ENCODE peak calls at places on chromosomes 11 and 22, in ten cellular contexts. One of them, this sample, is unnamed.

GRCh38 chr11:31800398-31801265 is 10.5 kb downstream of the PAX6 start:
- DNase-seq in type B pancreatic cell: no peak
- DNase-seq in activated naive CD8-positive, alpha-beta T cell treated with anti-CD3 and anti-CD28 coated beads for 36 hours: no peak
- DNase-seq in T-helper 17 cell: no peak
- DNase-seq in T47D: no peak
- DNase-seq in activated T-helper 1 cell treated with anti-CD3 and anti-CD28 coated beads, Interleukin-12 subunit alpha, Interleukin-12 subunit beta, Interleukin-2, Interleukin-4 antibody, amounts not matched to agents 30 ng/mL and 10 ng/mL and 1 ng/mL, durations not matched to agents 14 hours and 24 hours and 36 hours: no peak
- DNase-seq in stimulated activated CD4-positive, alpha-beta T cell treated with anti-CD3 and anti-CD28 coated beads, Interleukin-1b, Interleukin-23, amount 100 ng/mL, for 1 hour: no peak
- DNase-seq in kidney glomerular epithelial cell: no peak
- DNase-seq in lower lobe of right lung: no peak
- DNase-seq in cardiac fibroblast: no peak
- DNase-seq in this sample: peak; percentile 49

GRCh38 chr11:2139118-2139490 is at the start of gene IGF2:
- DNase-seq in T47D: peak; percentile 46
- DNase-seq in cardiac fibroblast: peak; percentile 7
- DNase-seq in kidney glomerular epithelial cell: no peak
- DNase-seq in lower lobe of right lung: no peak
- DNase-seq in activated T-helper 1 cell treated with anti-CD3 and anti-CD28 coated beads, Interleukin-12 subunit alpha, Interleukin-12 subunit beta, Interleukin-2, Interleukin-4 antibody, amounts not matched to agents 30 ng/mL and 10 ng/mL and 1 ng/mL, durations not matched to agents 14 hours and 24 hours and 36 hours: no peak
- DNase-seq in activated naive CD8-positive, alpha-beta T cell treated with anti-CD3 and anti-CD28 coated beads for 36 hours: no peak
- DNase-seq in T-helper 17 cell: no peak
- DNase-seq in type B pancreatic cell: no peak
- DNase-seq in stimulated activated CD4-positive, alpha-beta T cell treated with anti-CD3 and anti-CD28 coated beads, Interleukin-1b, Interleukin-23, amount 100 ng/mL, for 1 hour: no peak
- DNase-seq in this sample: no peak

GRCh38 chr11:124751391-124751740 is 689 bp downstream of the VSIG2 start:
- DNase-seq in activated naive CD8-positive, alpha-beta T cell treated with anti-CD3 and anti-CD28 coated beads for 36 hours: no peak
- DNase-seq in kidney glomerular epithelial cell: no peak
- DNase-seq in lower lobe of right lung: no peak
- DNase-seq in activated T-helper 1 cell treated with anti-CD3 and anti-CD28 coated beads, Interleukin-12 subunit alpha, Interleukin-12 subunit beta, Interleukin-2, Interleukin-4 antibody, amounts not matched to agents 30 ng/mL and 10 ng/mL and 1 ng/mL, durations not matched to agents 14 hours and 24 hours and 36 hours: no peak
- DNase-seq in cardiac fibroblast: no peak
- DNase-seq in T-helper 17 cell: no peak
- DNase-seq in type B pancreatic cell: no peak
- DNase-seq in stimulated activated CD4-positive, alpha-beta T cell treated with anti-CD3 and anti-CD28 coated beads, Interleukin-1b, Interleukin-23, amount 100 ng/mL, for 1 hour: no peak
- DNase-seq in T47D: no peak
- DNase-seq in this sample: no peak

GRCh38 chr11:65150513-65151271 is 16.4 kb upstream of the SYVN1 start:
- DNase-seq in kidney glomerular epithelial cell: peak; percentile 58
- DNase-seq in stimulated activated CD4-positive, alpha-beta T cell treated with anti-CD3 and anti-CD28 coated beads, Interleukin-1b, Interleukin-23, amount 100 ng/mL, for 1 hour: no peak
- DNase-seq in lower lobe of right lung: peak; percentile 92
- DNase-seq in type B pancreatic cell: no peak
- DNase-seq in activated naive CD8-positive, alpha-beta T cell treated with anti-CD3 and anti-CD28 coated beads for 36 hours: peak; percentile 32
- DNase-seq in activated T-helper 1 cell treated with anti-CD3 and anti-CD28 coated beads, Interleukin-12 subunit alpha, Interleukin-12 subunit beta, Interleukin-2, Interleukin-4 antibody, amounts not matched to agents 30 ng/mL and 10 ng/mL and 1 ng/mL, durations not matched to agents 14 hours and 24 hours and 36 hours: no peak
- DNase-seq in T47D: peak; percentile 83
- DNase-seq in cardiac fibroblast: peak; percentile 62
- DNase-seq in T-helper 17 cell: no peak
- DNase-seq in this sample: no peak

GRCh38 chr22:20457506-20458240 is 20.0 kb upstream of the SCARF2 start:
- DNase-seq in lower lobe of right lung: no peak
- DNase-seq in cardiac fibroblast: no peak
- DNase-seq in T-helper 17 cell: no peak
- DNase-seq in stimulated activated CD4-positive, alpha-beta T cell treated with anti-CD3 and anti-CD28 coated beads, Interleukin-1b, Interleukin-23, amount 100 ng/mL, for 1 hour: no peak
- DNase-seq in activated T-helper 1 cell treated with anti-CD3 and anti-CD28 coated beads, Interleukin-12 subunit alpha, Interleukin-12 subunit beta, Interleukin-2, Interleukin-4 antibody, amounts not matched to agents 30 ng/mL and 10 ng/mL and 1 ng/mL, durations not matched to agents 14 hours and 24 hours and 36 hours: no peak
- DNase-seq in T47D: no peak
- DNase-seq in type B pancreatic cell: no peak
- DNase-seq in kidney glomerular epithelial cell: no peak
- DNase-seq in activated naive CD8-positive, alpha-beta T cell treated with anti-CD3 and anti-CD28 coated beads for 36 hours: no peak
- DNase-seq in this sample: no peak

GRCh38 chr11:130391692-130392091 is 36.7 kb downstream of the ADAMTS8 start:
- DNase-seq in T-helper 17 cell: no peak
- DNase-seq in activated T-helper 1 cell treated with anti-CD3 and anti-CD28 coated beads, Interleukin-12 subunit alpha, Interleukin-12 subunit beta, Interleukin-2, Interleukin-4 antibody, amounts not matched to agents 30 ng/mL and 10 ng/mL and 1 ng/mL, durations not matched to agents 14 hours and 24 hours and 36 hours: no peak
- DNase-seq in T47D: no peak
- DNase-seq in lower lobe of right lung: no peak
- DNase-seq in cardiac fibroblast: no peak
- DNase-seq in type B pancreatic cell: no peak
- DNase-seq in kidney glomerular epithelial cell: no peak
- DNase-seq in activated naive CD8-positive, alpha-beta T cell treated with anti-CD3 and anti-CD28 coated beads for 36 hours: no peak
- DNase-seq in stimulated activated CD4-positive, alpha-beta T cell treated with anti-CD3 and anti-CD28 coated beads, Interleukin-1b, Interleukin-23, amount 100 ng/mL, for 1 hour: no peak
- DNase-seq in this sample: no peak

GRCh38 chr11:7677801-7678201 is 4.5 kb upstream of the CYB5R2 start:
- DNase-seq in T47D: no peak
- DNase-seq in cardiac fibroblast: peak; percentile 26
- DNase-seq in stimulated activated CD4-positive, alpha-beta T cell treated with anti-CD3 and anti-CD28 coated beads, Interleukin-1b, Interleukin-23, amount 100 ng/mL, for 1 hour: no peak
- DNase-seq in kidney glomerular epithelial cell: no peak
- DNase-seq in activated T-helper 1 cell treated with anti-CD3 and anti-CD28 coated beads, Interleukin-12 subunit alpha, Interleukin-12 subunit beta, Interleukin-2, Interleukin-4 antibody, amounts not matched to agents 30 ng/mL and 10 ng/mL and 1 ng/mL, durations not matched to agents 14 hours and 24 hours and 36 hours: no peak
- DNase-seq in T-helper 17 cell: no peak
- DNase-seq in type B pancreatic cell: no peak
- DNase-seq in lower lobe of right lung: no peak
- DNase-seq in activated naive CD8-positive, alpha-beta T cell treated with anti-CD3 and anti-CD28 coated beads for 36 hours: no peak
- DNase-seq in this sample: no peak

GRCh38 chr11:44159848-44160721 is 64.6 kb downstream of the EXT2 start:
- DNase-seq in activated T-helper 1 cell treated with anti-CD3 and anti-CD28 coated beads, Interleukin-12 subunit alpha, Interleukin-12 subunit beta, Interleukin-2, Interleukin-4 antibody, amounts not matched to agents 30 ng/mL and 10 ng/mL and 1 ng/mL, durations not matched to agents 14 hours and 24 hours and 36 hours: no peak
- DNase-seq in T-helper 17 cell: no peak
- DNase-seq in type B pancreatic cell: no peak
- DNase-seq in lower lobe of right lung: no peak
- DNase-seq in cardiac fibroblast: no peak
- DNase-seq in kidney glomerular epithelial cell: no peak
- DNase-seq in T47D: no peak
- DNase-seq in stimulated activated CD4-positive, alpha-beta T cell treated with anti-CD3 and anti-CD28 coated beads, Interleukin-1b, Interleukin-23, amount 100 ng/mL, for 1 hour: no peak
- DNase-seq in activated naive CD8-positive, alpha-beta T cell treated with anti-CD3 and anti-CD28 coated beads for 36 hours: no peak
- DNase-seq in this sample: no peak

GRCh38 chr11:69924308-69925161 is 105.3 kb upstream of the FGF3 start:
- DNase-seq in T-helper 17 cell: no peak
- DNase-seq in activated T-helper 1 cell treated with anti-CD3 and anti-CD28 coated beads, Interleukin-12 subunit alpha, Interleukin-12 subunit beta, Interleukin-2, Interleukin-4 antibody, amounts not matched to agents 30 ng/mL and 10 ng/mL and 1 ng/mL, durations not matched to agents 14 hours and 24 hours and 36 hours: no peak
- DNase-seq in T47D: no peak
- DNase-seq in lower lobe of right lung: no peak
- DNase-seq in stimulated activated CD4-positive, alpha-beta T cell treated with anti-CD3 and anti-CD28 coated beads, Interleukin-1b, Interleukin-23, amount 100 ng/mL, for 1 hour: no peak
- DNase-seq in cardiac fibroblast: no peak
- DNase-seq in activated naive CD8-positive, alpha-beta T cell treated with anti-CD3 and anti-CD28 coated beads for 36 hours: no peak
- DNase-seq in type B pancreatic cell: no peak
- DNase-seq in kidney glomerular epithelial cell: no peak
- DNase-seq in this sample: no peak

GRCh38 chr11:27700351-27701261 is at the start of gene BDNF:
- DNase-seq in T-helper 17 cell: no peak
- DNase-seq in lower lobe of right lung: no peak
- DNase-seq in activated naive CD8-positive, alpha-beta T cell treated with anti-CD3 and anti-CD28 coated beads for 36 hours: no peak
- DNase-seq in T47D: peak; percentile 30
- DNase-seq in stimulated activated CD4-positive, alpha-beta T cell treated with anti-CD3 and anti-CD28 coated beads, Interleukin-1b, Interleukin-23, amount 100 ng/mL, for 1 hour: no peak
- DNase-seq in cardiac fibroblast: peak; percentile 44
- DNase-seq in kidney glomerular epithelial cell: peak; percentile 59
- DNase-seq in type B pancreatic cell: peak; percentile 71
- DNase-seq in activated T-helper 1 cell treated with anti-CD3 and anti-CD28 coated beads, Interleukin-12 subunit alpha, Interleukin-12 subunit beta, Interleukin-2, Interleukin-4 antibody, amounts not matched to agents 30 ng/mL and 10 ng/mL and 1 ng/mL, durations not matched to agents 14 hours and 24 hours and 36 hours: no peak
- DNase-seq in this sample: no peak

GRCh38 chr11:612201-612960 is 3.4 kb downstream of the IRF7 start:
- DNase-seq in T47D: peak; percentile 50
- DNase-seq in type B pancreatic cell: no peak
- DNase-seq in kidney glomerular epithelial cell: no peak
- DNase-seq in stimulated activated CD4-positive, alpha-beta T cell treated with anti-CD3 and anti-CD28 coated beads, Interleukin-1b, Interleukin-23, amount 100 ng/mL, for 1 hour: no peak
- DNase-seq in lower lobe of right lung: no peak
- DNase-seq in T-helper 17 cell: no peak
- DNase-seq in activated naive CD8-positive, alpha-beta T cell treated with anti-CD3 and anti-CD28 coated beads for 36 hours: peak; percentile 45
- DNase-seq in activated T-helper 1 cell treated with anti-CD3 and anti-CD28 coated beads, Interleukin-12 subunit alpha, Interleukin-12 subunit beta, Interleukin-2, Interleukin-4 antibody, amounts not matched to agents 30 ng/mL and 10 ng/mL and 1 ng/mL, durations not matched to agents 14 hours and 24 hours and 36 hours: no peak
- DNase-seq in cardiac fibroblast: peak; percentile 22
- DNase-seq in this sample: no peak

GRCh38 chr22:50293441-50294318 is 13.8 kb downstream of the PLXNB2 start:
- DNase-seq in T-helper 17 cell: no peak
- DNase-seq in T47D: peak; percentile 91
- DNase-seq in cardiac fibroblast: peak; percentile 90
- DNase-seq in activated naive CD8-positive, alpha-beta T cell treated with anti-CD3 and anti-CD28 coated beads for 36 hours: peak; percentile 41
- DNase-seq in stimulated activated CD4-positive, alpha-beta T cell treated with anti-CD3 and anti-CD28 coated beads, Interleukin-1b, Interleukin-23, amount 100 ng/mL, for 1 hour: no peak
- DNase-seq in lower lobe of right lung: peak; percentile 88
- DNase-seq in activated T-helper 1 cell treated with anti-CD3 and anti-CD28 coated beads, Interleukin-12 subunit alpha, Interleukin-12 subunit beta, Interleukin-2, Interleukin-4 antibody, amounts not matched to agents 30 ng/mL and 10 ng/mL and 1 ng/mL, durations not matched to agents 14 hours and 24 hours and 36 hours: no peak
- DNase-seq in type B pancreatic cell: no peak
- DNase-seq in kidney glomerular epithelial cell: peak; percentile 68
- DNase-seq in this sample: no peak

GRCh38 chr22:48478529-48479265 is 1349.0 kb downstream of the BRD1 start:
- DNase-seq in activated naive CD8-positive, alpha-beta T cell treated with anti-CD3 and anti-CD28 coated beads for 36 hours: no peak
- DNase-seq in T-helper 17 cell: no peak
- DNase-seq in type B pancreatic cell: peak; percentile 36
- DNase-seq in cardiac fibroblast: no peak
- DNase-seq in stimulated activated CD4-positive, alpha-beta T cell treated with anti-CD3 and anti-CD28 coated beads, Interleukin-1b, Interleukin-23, amount 100 ng/mL, for 1 hour: no peak
- DNase-seq in activated T-helper 1 cell treated with anti-CD3 and anti-CD28 coated beads, Interleukin-12 subunit alpha, Interleukin-12 subunit beta, Interleukin-2, Interleukin-4 antibody, amounts not matched to agents 30 ng/mL and 10 ng/mL and 1 ng/mL, durations not matched to agents 14 hours and 24 hours and 36 hours: no peak
- DNase-seq in lower lobe of right lung: peak; percentile 6
- DNase-seq in T47D: no peak
- DNase-seq in kidney glomerular epithelial cell: no peak
- DNase-seq in this sample: no peak

GRCh38 chr11:78270993-78271392 is 82.3 kb downstream of the USP35 start:
- DNase-seq in cardiac fibroblast: no peak
- DNase-seq in T47D: no peak
- DNase-seq in type B pancreatic cell: no peak
- DNase-seq in lower lobe of right lung: no peak
- DNase-seq in activated T-helper 1 cell treated with anti-CD3 and anti-CD28 coated beads, Interleukin-12 subunit alpha, Interleukin-12 subunit beta, Interleukin-2, Interleukin-4 antibody, amounts not matched to agents 30 ng/mL and 10 ng/mL and 1 ng/mL, durations not matched to agents 14 hours and 24 hours and 36 hours: no peak
- DNase-seq in activated naive CD8-positive, alpha-beta T cell treated with anti-CD3 and anti-CD28 coated beads for 36 hours: no peak
- DNase-seq in T-helper 17 cell: no peak
- DNase-seq in stimulated activated CD4-positive, alpha-beta T cell treated with anti-CD3 and anti-CD28 coated beads, Interleukin-1b, Interleukin-23, amount 100 ng/mL, for 1 hour: no peak
- DNase-seq in kidney glomerular epithelial cell: no peak
- DNase-seq in this sample: no peak

GRCh38 chr11:129846508-129847335 is 31.1 kb downstream of the TMEM45B start:
- DNase-seq in lower lobe of right lung: no peak
- DNase-seq in cardiac fibroblast: peak; percentile 84
- DNase-seq in activated T-helper 1 cell treated with anti-CD3 and anti-CD28 coated beads, Interleukin-12 subunit alpha, Interleukin-12 subunit beta, Interleukin-2, Interleukin-4 antibody, amounts not matched to agents 30 ng/mL and 10 ng/mL and 1 ng/mL, durations not matched to agents 14 hours and 24 hours and 36 hours: no peak
- DNase-seq in activated naive CD8-positive, alpha-beta T cell treated with anti-CD3 and anti-CD28 coated beads for 36 hours: no peak
- DNase-seq in T47D: peak; percentile 97
- DNase-seq in kidney glomerular epithelial cell: peak; percentile 77
- DNase-seq in stimulated activated CD4-positive, alpha-beta T cell treated with anti-CD3 and anti-CD28 coated beads, Interleukin-1b, Interleukin-23, amount 100 ng/mL, for 1 hour: no peak
- DNase-seq in type B pancreatic cell: no peak
- DNase-seq in T-helper 17 cell: peak; percentile 23
- DNase-seq in this sample: no peak

GRCh38 chr22:17481424-17481823 is 81.9 kb upstream of the SLC25A18 start:
- DNase-seq in cardiac fibroblast: no peak
- DNase-seq in activated naive CD8-positive, alpha-beta T cell treated with anti-CD3 and anti-CD28 coated beads for 36 hours: no peak
- DNase-seq in stimulated activated CD4-positive, alpha-beta T cell treated with anti-CD3 and anti-CD28 coated beads, Interleukin-1b, Interleukin-23, amount 100 ng/mL, for 1 hour: no peak
- DNase-seq in T-helper 17 cell: no peak
- DNase-seq in type B pancreatic cell: no peak
- DNase-seq in kidney glomerular epithelial cell: no peak
- DNase-seq in T47D: no peak
- DNase-seq in activated T-helper 1 cell treated with anti-CD3 and anti-CD28 coated beads, Interleukin-12 subunit alpha, Interleukin-12 subunit beta, Interleukin-2, Interleukin-4 antibody, amounts not matched to agents 30 ng/mL and 10 ng/mL and 1 ng/mL, durations not matched to agents 14 hours and 24 hours and 36 hours: no peak
- DNase-seq in lower lobe of right lung: no peak
- DNase-seq in this sample: no peak

GRCh38 chr11:120532511-120533196 is 21.1 kb downstream of the GRIK4 start:
- DNase-seq in kidney glomerular epithelial cell: peak; percentile 57
- DNase-seq in lower lobe of right lung: no peak
- DNase-seq in T47D: no peak
- DNase-seq in activated T-helper 1 cell treated with anti-CD3 and anti-CD28 coated beads, Interleukin-12 subunit alpha, Interleukin-12 subunit beta, Interleukin-2, Interleukin-4 antibody, amounts not matched to agents 30 ng/mL and 10 ng/mL and 1 ng/mL, durations not matched to agents 14 hours and 24 hours and 36 hours: no peak
- DNase-seq in T-helper 17 cell: no peak
- DNase-seq in activated naive CD8-positive, alpha-beta T cell treated with anti-CD3 and anti-CD28 coated beads for 36 hours: no peak
- DNase-seq in cardiac fibroblast: peak; percentile 41
- DNase-seq in type B pancreatic cell: no peak
- DNase-seq in stimulated activated CD4-positive, alpha-beta T cell treated with anti-CD3 and anti-CD28 coated beads, Interleukin-1b, Interleukin-23, amount 100 ng/mL, for 1 hour: no peak
- DNase-seq in this sample: no peak

GRCh38 chr11:72361321-72361720 is 73.0 kb downstream of the CLPB start:
- DNase-seq in type B pancreatic cell: no peak
- DNase-seq in kidney glomerular epithelial cell: no peak
- DNase-seq in cardiac fibroblast: no peak
- DNase-seq in activated T-helper 1 cell treated with anti-CD3 and anti-CD28 coated beads, Interleukin-12 subunit alpha, Interleukin-12 subunit beta, Interleukin-2, Interleukin-4 antibody, amounts not matched to agents 30 ng/mL and 10 ng/mL and 1 ng/mL, durations not matched to agents 14 hours and 24 hours and 36 hours: no peak
- DNase-seq in lower lobe of right lung: no peak
- DNase-seq in stimulated activated CD4-positive, alpha-beta T cell treated with anti-CD3 and anti-CD28 coated beads, Interleukin-1b, Interleukin-23, amount 100 ng/mL, for 1 hour: no peak
- DNase-seq in T-helper 17 cell: no peak
- DNase-seq in activated naive CD8-positive, alpha-beta T cell treated with anti-CD3 and anti-CD28 coated beads for 36 hours: no peak
- DNase-seq in T47D: no peak
- DNase-seq in this sample: no peak

GRCh38 chr11:109123811-109124787 is 297.9 kb upstream of the C11orf87 start:
- DNase-seq in cardiac fibroblast: peak; percentile 58
- DNase-seq in activated T-helper 1 cell treated with anti-CD3 and anti-CD28 coated beads, Interleukin-12 subunit alpha, Interleukin-12 subunit beta, Interleukin-2, Interleukin-4 antibody, amounts not matched to agents 30 ng/mL and 10 ng/mL and 1 ng/mL, durations not matched to agents 14 hours and 24 hours and 36 hours: no peak
- DNase-seq in type B pancreatic cell: no peak
- DNase-seq in lower lobe of right lung: no peak
- DNase-seq in stimulated activated CD4-positive, alpha-beta T cell treated with anti-CD3 and anti-CD28 coated beads, Interleukin-1b, Interleukin-23, amount 100 ng/mL, for 1 hour: no peak
- DNase-seq in activated naive CD8-positive, alpha-beta T cell treated with anti-CD3 and anti-CD28 coated beads for 36 hours: no peak
- DNase-seq in T-helper 17 cell: no peak
- DNase-seq in T47D: peak; percentile 51
- DNase-seq in kidney glomerular epithelial cell: peak; percentile 13
- DNase-seq in this sample: no peak

GRCh38 chr11:111624602-111625001 is 22.4 kb downstream of the SIK2 start:
- DNase-seq in lower lobe of right lung: no peak
- DNase-seq in activated naive CD8-positive, alpha-beta T cell treated with anti-CD3 and anti-CD28 coated beads for 36 hours: no peak
- DNase-seq in activated T-helper 1 cell treated with anti-CD3 and anti-CD28 coated beads, Interleukin-12 subunit alpha, Interleukin-12 subunit beta, Interleukin-2, Interleukin-4 antibody, amounts not matched to agents 30 ng/mL and 10 ng/mL and 1 ng/mL, durations not matched to agents 14 hours and 24 hours and 36 hours: no peak
- DNase-seq in kidney glomerular epithelial cell: no peak
- DNase-seq in stimulated activated CD4-positive, alpha-beta T cell treated with anti-CD3 and anti-CD28 coated beads, Interleukin-1b, Interleukin-23, amount 100 ng/mL, for 1 hour: no peak
- DNase-seq in T47D: no peak
- DNase-seq in T-helper 17 cell: no peak
- DNase-seq in cardiac fibroblast: peak; percentile 54
- DNase-seq in type B pancreatic cell: no peak
- DNase-seq in this sample: no peak

GRCh38 chr11:64356498-64357411 is 2.2 kb upstream of the RPS6KA4 start:
- DNase-seq in T47D: peak; percentile 84
- DNase-seq in activated T-helper 1 cell treated with anti-CD3 and anti-CD28 coated beads, Interleukin-12 subunit alpha, Interleukin-12 subunit beta, Interleukin-2, Interleukin-4 antibody, amounts not matched to agents 30 ng/mL and 10 ng/mL and 1 ng/mL, durations not matched to agents 14 hours and 24 hours and 36 hours: no peak
- DNase-seq in cardiac fibroblast: peak; percentile 60
- DNase-seq in activated naive CD8-positive, alpha-beta T cell treated with anti-CD3 and anti-CD28 coated beads for 36 hours: peak; percentile 58
- DNase-seq in T-helper 17 cell: no peak
- DNase-seq in kidney glomerular epithelial cell: peak; percentile 13
- DNase-seq in type B pancreatic cell: no peak
- DNase-seq in lower lobe of right lung: no peak
- DNase-seq in stimulated activated CD4-positive, alpha-beta T cell treated with anti-CD3 and anti-CD28 coated beads, Interleukin-1b, Interleukin-23, amount 100 ng/mL, for 1 hour: no peak
- DNase-seq in this sample: no peak

GRCh38 chr11:67640021-67640757 is 626 bp upstream of the TBX10 start:
- DNase-seq in stimulated activated CD4-positive, alpha-beta T cell treated with anti-CD3 and anti-CD28 coated beads, Interleukin-1b, Interleukin-23, amount 100 ng/mL, for 1 hour: peak; percentile 15
- DNase-seq in lower lobe of right lung: peak; percentile 79
- DNase-seq in kidney glomerular epithelial cell: peak; percentile 27
- DNase-seq in type B pancreatic cell: peak; percentile 72
- DNase-seq in T-helper 17 cell: peak; percentile 39
- DNase-seq in activated T-helper 1 cell treated with anti-CD3 and anti-CD28 coated beads, Interleukin-12 subunit alpha, Interleukin-12 subunit beta, Interleukin-2, Interleukin-4 antibody, amounts not matched to agents 30 ng/mL and 10 ng/mL and 1 ng/mL, durations not matched to agents 14 hours and 24 hours and 36 hours: peak; percentile 28
- DNase-seq in T47D: peak; percentile 77
- DNase-seq in activated naive CD8-positive, alpha-beta T cell treated with anti-CD3 and anti-CD28 coated beads for 36 hours: peak; percentile 59
- DNase-seq in cardiac fibroblast: peak; percentile 60
- DNase-seq in this sample: no peak

GRCh38 chr11:88680806-88681205 is 343.3 kb upstream of the CTSC start:
- DNase-seq in type B pancreatic cell: no peak
- DNase-seq in cardiac fibroblast: peak; percentile 2
- DNase-seq in stimulated activated CD4-positive, alpha-beta T cell treated with anti-CD3 and anti-CD28 coated beads, Interleukin-1b, Interleukin-23, amount 100 ng/mL, for 1 hour: no peak
- DNase-seq in T47D: no peak
- DNase-seq in activated naive CD8-positive, alpha-beta T cell treated with anti-CD3 and anti-CD28 coated beads for 36 hours: no peak
- DNase-seq in activated T-helper 1 cell treated with anti-CD3 and anti-CD28 coated beads, Interleukin-12 subunit alpha, Interleukin-12 subunit beta, Interleukin-2, Interleukin-4 antibody, amounts not matched to agents 30 ng/mL and 10 ng/mL and 1 ng/mL, durations not matched to agents 14 hours and 24 hours and 36 hours: no peak
- DNase-seq in kidney glomerular epithelial cell: no peak
- DNase-seq in T-helper 17 cell: no peak
- DNase-seq in lower lobe of right lung: no peak
- DNase-seq in this sample: no peak

GRCh38 chr11:121634889-121635288 is 182.1 kb upstream of the SORL1-AS1 start:
- DNase-seq in activated naive CD8-positive, alpha-beta T cell treated with anti-CD3 and anti-CD28 coated beads for 36 hours: no peak
- DNase-seq in lower lobe of right lung: no peak
- DNase-seq in T-helper 17 cell: no peak
- DNase-seq in cardiac fibroblast: peak; percentile 84
- DNase-seq in type B pancreatic cell: no peak
- DNase-seq in kidney glomerular epithelial cell: no peak
- DNase-seq in activated T-helper 1 cell treated with anti-CD3 and anti-CD28 coated beads, Interleukin-12 subunit alpha, Interleukin-12 subunit beta, Interleukin-2, Interleukin-4 antibody, amounts not matched to agents 30 ng/mL and 10 ng/mL and 1 ng/mL, durations not matched to agents 14 hours and 24 hours and 36 hours: no peak
- DNase-seq in stimulated activated CD4-positive, alpha-beta T cell treated with anti-CD3 and anti-CD28 coated beads, Interleukin-1b, Interleukin-23, amount 100 ng/mL, for 1 hour: no peak
- DNase-seq in T47D: no peak
- DNase-seq in this sample: no peak

GRCh38 chr11:110432713-110433392 is 3.1 kb downstream of the FDX1 start:
- DNase-seq in type B pancreatic cell: no peak
- DNase-seq in lower lobe of right lung: no peak
- DNase-seq in activated naive CD8-positive, alpha-beta T cell treated with anti-CD3 and anti-CD28 coated beads for 36 hours: no peak
- DNase-seq in kidney glomerular epithelial cell: peak; percentile 10
- DNase-seq in stimulated activated CD4-positive, alpha-beta T cell treated with anti-CD3 and anti-CD28 coated beads, Interleukin-1b, Interleukin-23, amount 100 ng/mL, for 1 hour: no peak
- DNase-seq in T47D: no peak
- DNase-seq in cardiac fibroblast: peak; percentile 33
- DNase-seq in activated T-helper 1 cell treated with anti-CD3 and anti-CD28 coated beads, Interleukin-12 subunit alpha, Interleukin-12 subunit beta, Interleukin-2, Interleukin-4 antibody, amounts not matched to agents 30 ng/mL and 10 ng/mL and 1 ng/mL, durations not matched to agents 14 hours and 24 hours and 36 hours: no peak
- DNase-seq in T-helper 17 cell: no peak
- DNase-seq in this sample: no peak

GRCh38 chr11:83612891-83613766 is 327.0 kb upstream of the CCDC90B start:
- DNase-seq in stimulated activated CD4-positive, alpha-beta T cell treated with anti-CD3 and anti-CD28 coated beads, Interleukin-1b, Interleukin-23, amount 100 ng/mL, for 1 hour: no peak
- DNase-seq in type B pancreatic cell: no peak
- DNase-seq in lower lobe of right lung: no peak
- DNase-seq in kidney glomerular epithelial cell: no peak
- DNase-seq in activated naive CD8-positive, alpha-beta T cell treated with anti-CD3 and anti-CD28 coated beads for 36 hours: no peak
- DNase-seq in T47D: peak; percentile 24
- DNase-seq in cardiac fibroblast: no peak
- DNase-seq in T-helper 17 cell: no peak
- DNase-seq in activated T-helper 1 cell treated with anti-CD3 and anti-CD28 coated beads, Interleukin-12 subunit alpha, Interleukin-12 subunit beta, Interleukin-2, Interleukin-4 antibody, amounts not matched to agents 30 ng/mL and 10 ng/mL and 1 ng/mL, durations not matched to agents 14 hours and 24 hours and 36 hours: no peak
- DNase-seq in this sample: no peak

GRCh38 chr11:132106336-132106982 is 736.0 kb downstream of the NTM start:
- DNase-seq in activated T-helper 1 cell treated with anti-CD3 and anti-CD28 coated beads, Interleukin-12 subunit alpha, Interleukin-12 subunit beta, Interleukin-2, Interleukin-4 antibody, amounts not matched to agents 30 ng/mL and 10 ng/mL and 1 ng/mL, durations not matched to agents 14 hours and 24 hours and 36 hours: no peak
- DNase-seq in cardiac fibroblast: no peak
- DNase-seq in activated naive CD8-positive, alpha-beta T cell treated with anti-CD3 and anti-CD28 coated beads for 36 hours: no peak
- DNase-seq in lower lobe of right lung: no peak
- DNase-seq in T47D: no peak
- DNase-seq in type B pancreatic cell: no peak
- DNase-seq in stimulated activated CD4-positive, alpha-beta T cell treated with anti-CD3 and anti-CD28 coated beads, Interleukin-1b, Interleukin-23, amount 100 ng/mL, for 1 hour: no peak
- DNase-seq in kidney glomerular epithelial cell: no peak
- DNase-seq in T-helper 17 cell: no peak
- DNase-seq in this sample: peak; percentile 84

GRCh38 chr22:43848366-43849171 is 13.7 kb downstream of the SULT4A1 start:
- DNase-seq in cardiac fibroblast: peak; percentile 33
- DNase-seq in stimulated activated CD4-positive, alpha-beta T cell treated with anti-CD3 and anti-CD28 coated beads, Interleukin-1b, Interleukin-23, amount 100 ng/mL, for 1 hour: no peak
- DNase-seq in kidney glomerular epithelial cell: no peak
- DNase-seq in lower lobe of right lung: no peak
- DNase-seq in activated naive CD8-positive, alpha-beta T cell treated with anti-CD3 and anti-CD28 coated beads for 36 hours: no peak
- DNase-seq in T-helper 17 cell: no peak
- DNase-seq in T47D: peak; percentile 57
- DNase-seq in activated T-helper 1 cell treated with anti-CD3 and anti-CD28 coated beads, Interleukin-12 subunit alpha, Interleukin-12 subunit beta, Interleukin-2, Interleukin-4 antibody, amounts not matched to agents 30 ng/mL and 10 ng/mL and 1 ng/mL, durations not matched to agents 14 hours and 24 hours and 36 hours: no peak
- DNase-seq in type B pancreatic cell: no peak
- DNase-seq in this sample: no peak